ENCODE peak calls at places on chromosomes 2 and 18, in four cellular contexts. I is HCT116, T is lower lobe of right lung, B is astrocyte. J is an unnamed sample.

GRCh38 chr18:995641-996040 is 91.0 kb downstream of the ADCYAP1 start:
- DNase-seq in I (no peak), T (no peak), B (peak; percentile 91), J (no peak)

GRCh38 chr2:106030287-106031268 is 163.5 kb downstream of the UXS1 start:
- DNase-seq in I (no peak), T (no peak), B (peak; percentile 68), J (peak; percentile 21)

GRCh38 chr2:228556707-228557106 is 375.2 kb upstream of the SPHKAP start:
- DNase-seq in I (no peak), T (no peak), B (no peak), J (no peak)

GRCh38 chr2:159549234-159549633 is 67.1 kb downstream of the BAZ2B start:
- DNase-seq in I (no peak), T (no peak), B (peak; percentile 38), J (no peak)

GRCh38 chr2:101200714-101201113 is 49.5 kb upstream of the TBC1D8 start:
- DNase-seq in I (peak; percentile 27), T (no peak), B (peak; percentile 60), J (peak; percentile 11)

GRCh38 chr2:154551649-154552048 is 146.8 kb upstream of the KCNJ3 start:
- DNase-seq in I (no peak), T (no peak), B (no peak), J (no peak)

GRCh38 chr18:11096411-11096810 is 53.0 kb downstream of the PIEZO2 start:
- DNase-seq in I (no peak), T (no peak), B (no peak), J (no peak)

GRCh38 chr2:217711236-217711635 is 291.6 kb downstream of the TNS1 start:
- DNase-seq in I (no peak), T (no peak), B (peak; percentile 87), J (no peak)

GRCh38 chr2:32947076-32947483 is 327 bp downstream of the LTBP1 start:
- DNase-seq in I (no peak), T (no peak), B (no peak), J (peak; percentile 34)

GRCh38 chr2:205683179-205683978 is 1.1 kb downstream of the NRP2 start:
- DNase-seq in I (no peak), T (no peak), B (peak; percentile 61), J (no peak)

GRCh38 chr2:19848952-19849351 is 52.8 kb downstream of the TTC32 start:
- DNase-seq in I (no peak), T (no peak), B (no peak), J (no peak)

GRCh38 chr18:11500153-11501122 is 109.0 kb upstream of the SLC35G4 start:
- DNase-seq in I (peak; percentile 89), T (no peak), B (peak; percentile 99), J (peak; percentile 83)

GRCh38 chr2:2613279-2614199 is 282.5 kb upstream of the MYT1L start:
- DNase-seq in I (peak; percentile 77), T (peak; percentile 93), B (peak; percentile 73), J (peak; percentile 66)

GRCh38 chr2:172100080-172101007 is 2.4 kb downstream of the DLX2 start:
- DNase-seq in I (no peak), T (no peak), B (no peak), J (no peak)

GRCh38 chr2:204282525-204282924 is 262.8 kb upstream of the PARD3B start:
- DNase-seq in I (no peak), T (no peak), B (peak; percentile 4), J (peak; percentile 34)

GRCh38 chr18:73812423-73812822 is 335.2 kb downstream of the FBXO15 start:
- DNase-seq in I (no peak), T (no peak), B (no peak), J (no peak)

GRCh38 chr2:109243526-109244425 is 114.8 kb downstream of the SH3RF3 start:
- DNase-seq in I (no peak), T (no peak), B (no peak), J (no peak)

GRCh38 chr2:215828528-215829184 is 184.7 kb downstream of the MREG start:
- DNase-seq in I (peak; percentile 58), T (peak; percentile 79), B (peak; percentile 44), J (peak; percentile 79)

GRCh38 chr2:136378712-136379595 is 261.0 kb upstream of the CXCR4 start:
- DNase-seq in I (peak; percentile 39), T (no peak), B (peak; percentile 19), J (peak; percentile 66)

GRCh38 chr2:131132729-131133128 is 27.6 kb downstream of the PLEKHB2 start:
- DNase-seq in I (no peak), T (no peak), B (no peak), J (no peak)

GRCh38 chr2:10084956-10085851 is 5.0 kb upstream of the CYS1 start:
- DNase-seq in I (no peak), T (no peak), B (no peak), J (no peak)

GRCh38 chr2:101349893-101350662 is 37.2 kb downstream of the CREG2 start:
- DNase-seq in I (no peak), T (no peak), B (peak; percentile 50), J (no peak)

GRCh38 chr18:63832470-63832869 is 55.0 kb upstream of the SERPINB2 start:
- DNase-seq in I (no peak), T (no peak), B (peak; percentile 78), J (no peak)

GRCh38 chr2:26678026-26678425 is 14.5 kb upstream of the KCNK3 start:
- DNase-seq in I (no peak), T (no peak), B (no peak), J (no peak)

GRCh38 chr18:55839350-55839749 is 251.4 kb upstream of the TCF4 start:
- DNase-seq in I (no peak), T (no peak), B (peak; percentile 88), J (no peak)

GRCh38 chr2:72143441-72144356 is 4.0 kb downstream of the CYP26B1 start:
- DNase-seq in I (no peak), T (no peak), B (no peak), J (no peak)

GRCh38 chr2:54455584-54456525 is at the start of gene SPTBN1:
- DNase-seq in I (peak; percentile 61), T (peak; percentile 91), B (peak; percentile 87), J (peak; percentile 80)

GRCh38 chr2:70888925-70889715 is 46.6 kb upstream of the ATP6V1B1 start:
- DNase-seq in I (no peak), T (no peak), B (no peak), J (no peak)

GRCh38 chr2:46311651-46312223 is 14.5 kb downstream of the EPAS1 start:
- DNase-seq in I (no peak), T (no peak), B (peak; percentile 92), J (no peak)

GRCh38 chr18:51153659-51154371 is 43.7 kb downstream of the MEX3C start:
- DNase-seq in I (no peak), T (no peak), B (no peak), J (no peak)

GRCh38 chr2:239226677-239227076 is 174.1 kb downstream of the HDAC4 start:
- DNase-seq in I (no peak), T (no peak), B (no peak), J (peak; percentile 6)
- TF ChIP-seq CTCF in I (no peak), T (no peak), B (no peak), J (no peak)

GRCh38 chr2:168137510-168138180 is 109.8 kb downstream of the STK39 start:
- DNase-seq in I (no peak), T (no peak), B (no peak), J (no peak)

GRCh38 chr2:168138369-168138768 is 109.0 kb downstream of the STK39 start:
- DNase-seq in I (no peak), T (no peak), B (no peak), J (no peak)

GRCh38 chr2:168135630-168136029 is 111.8 kb downstream of the STK39 start:
- DNase-seq in I (no peak), T (no peak), B (no peak), J (no peak)

GRCh38 chr2:168135121-168135520 is 112.3 kb downstream of the STK39 start:
- DNase-seq in I (no peak), T (no peak), B (no peak), J (no peak)

DNA sequence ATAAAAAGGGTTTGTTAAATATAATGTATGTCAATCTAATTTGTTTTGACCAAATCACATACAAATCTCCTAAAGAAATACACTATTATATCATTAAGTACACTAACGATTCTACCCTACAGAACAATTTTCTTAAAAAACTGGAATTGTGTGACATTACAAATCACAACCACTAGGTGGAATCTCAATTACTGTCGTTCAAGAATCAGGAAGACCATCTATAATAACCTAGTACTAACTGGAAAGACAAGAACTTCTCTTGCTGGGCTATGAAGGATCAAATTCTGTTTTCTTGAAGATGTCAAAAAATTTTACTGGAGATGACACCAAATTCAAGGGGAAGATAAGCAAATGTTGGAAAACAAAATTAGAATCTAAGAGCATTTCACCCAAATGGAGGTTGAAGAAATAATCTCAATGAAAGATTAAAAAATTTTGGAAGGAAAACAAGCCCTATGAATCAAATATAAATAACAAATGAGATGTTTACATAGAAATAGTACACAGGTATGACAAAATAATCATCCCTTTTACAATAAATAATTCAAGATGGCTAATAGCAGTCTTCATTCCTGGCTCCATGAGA is 110.9 kb downstream of the STK39 start:
- DNase-seq in I (peak; percentile 46), T (no peak), B (peak; percentile 36), J (no peak)
- TF ChIP-seq CTCF in I (peak; percentile 37), T (peak; percentile 51), B (peak; percentile 44), J (peak; percentile 46)

GRCh38 chr2:163887182-163887581 is 151.4 kb upstream of the FIGN start:
- DNase-seq in I (no peak), T (no peak), B (no peak), J (no peak)
- TF ChIP-seq CTCF in I (no peak), T (no peak), B (peak; percentile 33), J (peak; percentile 9)

GRCh38 chr2:138716183-138716582 is 64.0 kb downstream of the NXPH2 start:
- DNase-seq in I (peak; percentile 21), T (no peak), B (no peak), J (no peak)
- TF ChIP-seq CTCF in I (peak; percentile 40), T (no peak), B (no peak), J (no peak)

GRCh38 chr18:57589162-57589561 is 2.7 kb upstream of the FECH start:
- DNase-seq in I (no peak), T (no peak), B (no peak), J (no peak)

GRCh38 chr18:57585846-57586242 is 658 bp downstream of the FECH start:
- DNase-seq in I (no peak), T (no peak), B (no peak), J (no peak)

GRCh38 chr18:57587262-57587661 is 760 bp upstream of the FECH start:
- DNase-seq in I (no peak), T (no peak), B (no peak), J (no peak)

GRCh38 chr18:57585421-57585820 is 1.1 kb downstream of the FECH start:
- DNase-seq in I (no peak), T (no peak), B (peak; percentile 47), J (no peak)

GRCh38 chr18:57586243-57587049 is at the start of gene FECH:
- DNase-seq in I (peak; percentile 12), T (peak; percentile 90), B (peak; percentile 56), J (peak; percentile 70)
- TF ChIP-seq CTCF in I (no peak), T (peak; percentile 15), B (no peak), J (no peak)

GRCh38 chr2:231670892-231671616 is 37.3 kb upstream of the PTMA start:
- DNase-seq in I (no peak), T (no peak), B (no peak), J (no peak)
- TF ChIP-seq CTCF in I (no peak), T (peak; percentile 36), B (no peak), J (peak; percentile 72)

GRCh38 chr2:119721462-119721861 is 38.3 kb upstream of the PTPN4 start:
- DNase-seq in I (no peak), T (no peak), B (no peak), J (no peak)
- TF ChIP-seq CTCF in I (no peak), T (no peak), B (no peak), J (no peak)